ENCODE peak calls at places on chromosomes 4 and X, in four cellular contexts. One of them, this sample, is unnamed.

GRCh38 chr4:39563448-39563847 is 36.2 kb upstream of the UGDH start:
- DNase-seq in neural progenitor cell: no peak
- DNase-seq in amniotic stem cell: no peak
- DNase-seq in cardiac muscle cell: peak
- DNase-seq in this sample: no peak

GRCh38 chr4:124206779-124207605 is 505.5 kb downstream of the ANKRD50 start:
- DNase-seq in neural progenitor cell: no peak
- DNase-seq in amniotic stem cell: no peak
- DNase-seq in cardiac muscle cell: peak
- DNase-seq in this sample: no peak

GRCh38 chrX:107880054-107880610 is 54.5 kb downstream of the MID2 start:
- DNase-seq in neural progenitor cell: no peak
- DNase-seq in amniotic stem cell: no peak
- DNase-seq in cardiac muscle cell: no peak
- DNase-seq in this sample: no peak

GRCh38 chrX:120450163-120450562 is 18.9 kb downstream of the LAMP2 start:
- DNase-seq in neural progenitor cell: peak
- DNase-seq in amniotic stem cell: no peak
- DNase-seq in cardiac muscle cell: peak
- DNase-seq in this sample: no peak

GRCh38 chr4:101787917-101788316 is 2.6 kb upstream of the BANK1 start:
- DNase-seq in neural progenitor cell: no peak
- DNase-seq in amniotic stem cell: no peak
- DNase-seq in cardiac muscle cell: no peak
- DNase-seq in this sample: no peak

GRCh38 chr4:133146574-133147198 is 2.4 kb upstream of the PCDH10 start:
- DNase-seq in neural progenitor cell: peak
- DNase-seq in amniotic stem cell: no peak
- DNase-seq in cardiac muscle cell: peak
- DNase-seq in this sample: peak

GRCh38 chrX:66622209-66622608 is 16.7 kb downstream of the EDA2R start:
- DNase-seq in neural progenitor cell: no peak
- DNase-seq in amniotic stem cell: no peak
- DNase-seq in cardiac muscle cell: no peak
- DNase-seq in this sample: no peak

GRCh38 chr4:105192910-105193309 is 46.2 kb downstream of the TET2 start:
- DNase-seq in neural progenitor cell: no peak
- DNase-seq in amniotic stem cell: no peak
- DNase-seq in cardiac muscle cell: no peak
- DNase-seq in this sample: no peak

GRCh38 chr4:55781809-55782208 is 37.8 kb upstream of the EXOC1L start:
- DNase-seq in neural progenitor cell: no peak
- DNase-seq in amniotic stem cell: no peak
- DNase-seq in cardiac muscle cell: peak
- DNase-seq in this sample: no peak

GRCh38 chr4:144787365-144788263 is 141.7 kb downstream of the HHIP start:
- DNase-seq in neural progenitor cell: peak
- DNase-seq in amniotic stem cell: no peak
- DNase-seq in cardiac muscle cell: peak
- DNase-seq in this sample: no peak

GRCh38 chrX:150934453-150934852 is 36.0 kb upstream of the CD99L2 start:
- DNase-seq in neural progenitor cell: peak
- DNase-seq in amniotic stem cell: peak
- DNase-seq in cardiac muscle cell: peak
- DNase-seq in this sample: no peak

GRCh38 chr4:7872264-7872771 is 67.3 kb downstream of the AFAP1 start:
- DNase-seq in neural progenitor cell: no peak
- DNase-seq in amniotic stem cell: peak
- DNase-seq in cardiac muscle cell: peak
- DNase-seq in this sample: no peak

GRCh38 chr4:17204908-17205307 is 306.5 kb upstream of the LDB2 start:
- DNase-seq in neural progenitor cell: no peak
- DNase-seq in amniotic stem cell: no peak
- DNase-seq in cardiac muscle cell: no peak
- DNase-seq in this sample: no peak

GRCh38 chr4:39770969-39771724 is 73.2 kb downstream of the UBE2K start:
- DNase-seq in neural progenitor cell: no peak
- DNase-seq in amniotic stem cell: no peak
- DNase-seq in cardiac muscle cell: no peak
- DNase-seq in this sample: no peak

GRCh38 chr4:37839426-37839825 is 12.9 kb downstream of the PGM2 start:
- DNase-seq in neural progenitor cell: no peak
- DNase-seq in amniotic stem cell: no peak
- DNase-seq in cardiac muscle cell: no peak
- DNase-seq in this sample: no peak

GRCh38 chr4:75985116-75985515 is 5.6 kb downstream of the SDAD1 start:
- DNase-seq in neural progenitor cell: no peak
- DNase-seq in amniotic stem cell: peak
- DNase-seq in cardiac muscle cell: peak
- DNase-seq in this sample: no peak

GRCh38 chr4:100929753-100930152 is 411.9 kb upstream of the EMCN start:
- DNase-seq in neural progenitor cell: peak
- DNase-seq in amniotic stem cell: no peak
- DNase-seq in cardiac muscle cell: no peak
- DNase-seq in this sample: no peak

GRCh38 chr4:144646523-144647094 is 653 bp downstream of the HHIP start:
- DNase-seq in neural progenitor cell: peak
- DNase-seq in amniotic stem cell: no peak
- DNase-seq in cardiac muscle cell: peak
- DNase-seq in this sample: no peak

GRCh38 chr4:26238426-26238781 is 82.4 kb upstream of the RBPJ start:
- DNase-seq in neural progenitor cell: no peak
- DNase-seq in amniotic stem cell: no peak
- DNase-seq in cardiac muscle cell: no peak
- DNase-seq in this sample: no peak

GRCh38 chrX:20265221-20265725 is 1.4 kb downstream of the RPS6KA3 start:
- DNase-seq in neural progenitor cell: peak
- DNase-seq in amniotic stem cell: peak
- DNase-seq in cardiac muscle cell: peak
- DNase-seq in this sample: peak

GRCh38 chr4:78776031-78776728 is at the start of gene BMP2K:
- DNase-seq in neural progenitor cell: peak
- DNase-seq in amniotic stem cell: peak
- DNase-seq in cardiac muscle cell: peak
- DNase-seq in this sample: peak

GRCh38 chr4:78951862-78952472 is 12.7 kb upstream of the PAQR3 start:
- DNase-seq in neural progenitor cell: peak
- DNase-seq in amniotic stem cell: peak
- DNase-seq in cardiac muscle cell: peak
- DNase-seq in this sample: peak

GRCh38 chr4:26076000-26076587 is 162.1 kb downstream of the SMIM20 start:
- DNase-seq in neural progenitor cell: no peak
- DNase-seq in amniotic stem cell: no peak
- DNase-seq in cardiac muscle cell: peak
- DNase-seq in this sample: no peak

GRCh38 chrX:107978707-107979307 is 3.4 kb downstream of the TEX13B start:
- DNase-seq in neural progenitor cell: peak
- DNase-seq in amniotic stem cell: no peak
- DNase-seq in cardiac muscle cell: peak
- DNase-seq in this sample: peak

GRCh38 chrX:14027031-14027430 is 2.7 kb downstream of the GEMIN8 start:
- DNase-seq in neural progenitor cell: no peak
- DNase-seq in amniotic stem cell: no peak
- DNase-seq in cardiac muscle cell: peak
- DNase-seq in this sample: no peak

GRCh38 chrX:134520860-134521390 is 61.0 kb downstream of the HPRT1 start:
- DNase-seq in neural progenitor cell: peak
- DNase-seq in amniotic stem cell: peak
- DNase-seq in cardiac muscle cell: peak
- DNase-seq in this sample: peak

GRCh38 chr4:186029731-186030421 is 39.1 kb upstream of the TLR3 start:
- DNase-seq in neural progenitor cell: peak
- DNase-seq in amniotic stem cell: peak
- DNase-seq in cardiac muscle cell: peak
- DNase-seq in this sample: peak

GRCh38 chr4:146072381-146072780 is 103.1 kb upstream of the LSM6 start:
- DNase-seq in neural progenitor cell: no peak
- DNase-seq in amniotic stem cell: no peak
- DNase-seq in cardiac muscle cell: peak
- DNase-seq in this sample: no peak

GRCh38 chrX:17860179-17860780 is 818 bp downstream of the RAI2 start:
- DNase-seq in neural progenitor cell: peak
- DNase-seq in amniotic stem cell: no peak
- DNase-seq in cardiac muscle cell: no peak
- DNase-seq in this sample: no peak

GRCh38 chrX:140298946-140299345 is 205.9 kb downstream of the SOX3 start:
- DNase-seq in neural progenitor cell: no peak
- DNase-seq in amniotic stem cell: no peak
- DNase-seq in cardiac muscle cell: no peak
- DNase-seq in this sample: no peak

GRCh38 chr4:101217353-101218031 is 129.8 kb downstream of the PPP3CA start:
- DNase-seq in neural progenitor cell: no peak
- DNase-seq in amniotic stem cell: no peak
- DNase-seq in cardiac muscle cell: no peak
- DNase-seq in this sample: no peak

GRCh38 chr4:95465010-95465409 is 83.8 kb downstream of the UNC5C start:
- DNase-seq in neural progenitor cell: no peak
- DNase-seq in amniotic stem cell: no peak
- DNase-seq in cardiac muscle cell: no peak
- DNase-seq in this sample: no peak

GRCh38 chr4:75099321-75099720 is 166.4 kb downstream of the PARM1 start:
- DNase-seq in neural progenitor cell: no peak
- DNase-seq in amniotic stem cell: no peak
- DNase-seq in cardiac muscle cell: no peak
- DNase-seq in this sample: no peak

GRCh38 chrX:105837227-105837626 is 14.9 kb downstream of the NRK start:
- DNase-seq in neural progenitor cell: peak
- DNase-seq in amniotic stem cell: peak
- DNase-seq in cardiac muscle cell: peak
- DNase-seq in this sample: no peak

GRCh38 chr4:33628296-33628695 is 2616.0 kb downstream of the ARAP2 start:
- DNase-seq in neural progenitor cell: no peak
- DNase-seq in amniotic stem cell: no peak
- DNase-seq in cardiac muscle cell: peak
- DNase-seq in this sample: no peak

GRCh38 chrX:113033966-113034680 is 193.5 kb upstream of the AMOT start:
- DNase-seq in neural progenitor cell: no peak
- DNase-seq in amniotic stem cell: no peak
- DNase-seq in cardiac muscle cell: no peak
- DNase-seq in this sample: no peak

This sample was measured in HAP-1.